ENCODE peak calls at places on chromosomes 2 and 18, in four cellular contexts. S is transverse colon, G is stomach, Y is tibial nerve. U is an unnamed sample.

GRCh38 chr18:76252880-76253279 is 242.2 kb downstream of the ZNF516 start:
- DNase-seq in Y (no peak), S (no peak), G (no peak), U (no peak)

GRCh38 chr2:102046135-102046901 is 54.6 kb downstream of the IL1R2 start:
- DNase-seq in G (no peak), S (no peak), Y (no peak), U (no peak)

GRCh38 chr2:237024255-237024654 is 61.4 kb upstream of the COPS8 start:
- DNase-seq in S (no peak), Y (no peak), G (no peak), U (no peak)

GRCh38 chr2:10884530-10885478 is 26.9 kb upstream of the KCNF1 start:
- DNase-seq in S (no peak), Y (no peak), G (no peak), U (no peak)

GRCh38 chr2:224369028-224369632 is 32.8 kb downstream of the FAM124B start:
- DNase-seq in G (no peak), S (no peak), Y (no peak), U (no peak)

GRCh38 chr2:167140767-167141166 is 252.5 kb downstream of the XIRP2 start:
- DNase-seq in G (no peak), S (no peak), Y (no peak), U (no peak)

GRCh38 chr2:225893151-225893550 is 493.6 kb downstream of the NYAP2 start:
- DNase-seq in S (no peak), Y (no peak), G (no peak), U (no peak)

GRCh38 chr2:199085201-199085750 is 372.5 kb downstream of the SATB2 start:
- DNase-seq in Y (no peak), S (no peak), G (no peak), U (no peak)

GRCh38 chr2:18055290-18055689 is 176.8 kb downstream of the KCNS3 start:
- DNase-seq in S (no peak), G (no peak), Y (no peak), U (no peak)

GRCh38 chr2:143850084-143850483 is 669.8 kb downstream of the ZEB2 start:
- DNase-seq in S (no peak), G (no peak), Y (no peak), U (no peak)

GRCh38 chr18:25786778-25787177 is 303.6 kb downstream of the SS18 start:
- DNase-seq in S (no peak), G (no peak), Y (no peak), U (no peak)

GRCh38 chr2:106552966-106553365 is 65.8 kb downstream of the CD8B2 start:
- DNase-seq in S (no peak), Y (no peak), G (no peak), U (no peak)

GRCh38 chr2:46311651-46312223 is 14.5 kb downstream of the EPAS1 start:
- DNase-seq in Y (no peak), G (no peak), S (no peak), U (no peak)

GRCh38 chr2:71291398-71291797 is 40.2 kb upstream of the ZNF638 start:
- DNase-seq in S (no peak), Y (no peak), G (no peak), U (no peak)

GRCh38 chr2:109624339-109624738 is 10.2 kb downstream of the SOWAHC start:
- DNase-seq in Y (no peak), G (no peak), S (no peak), U (no peak)

GRCh38 chr18:44500820-44501670 is 179.6 kb upstream of the SETBP1 start:
- DNase-seq in Y (no peak), S (no peak), G (no peak), U (no peak)

GRCh38 chr2:100799701-100800100 is 20.2 kb upstream of the NPAS2 start:
- DNase-seq in G (no peak), Y (no peak), S (no peak), U (no peak)

DNA sequence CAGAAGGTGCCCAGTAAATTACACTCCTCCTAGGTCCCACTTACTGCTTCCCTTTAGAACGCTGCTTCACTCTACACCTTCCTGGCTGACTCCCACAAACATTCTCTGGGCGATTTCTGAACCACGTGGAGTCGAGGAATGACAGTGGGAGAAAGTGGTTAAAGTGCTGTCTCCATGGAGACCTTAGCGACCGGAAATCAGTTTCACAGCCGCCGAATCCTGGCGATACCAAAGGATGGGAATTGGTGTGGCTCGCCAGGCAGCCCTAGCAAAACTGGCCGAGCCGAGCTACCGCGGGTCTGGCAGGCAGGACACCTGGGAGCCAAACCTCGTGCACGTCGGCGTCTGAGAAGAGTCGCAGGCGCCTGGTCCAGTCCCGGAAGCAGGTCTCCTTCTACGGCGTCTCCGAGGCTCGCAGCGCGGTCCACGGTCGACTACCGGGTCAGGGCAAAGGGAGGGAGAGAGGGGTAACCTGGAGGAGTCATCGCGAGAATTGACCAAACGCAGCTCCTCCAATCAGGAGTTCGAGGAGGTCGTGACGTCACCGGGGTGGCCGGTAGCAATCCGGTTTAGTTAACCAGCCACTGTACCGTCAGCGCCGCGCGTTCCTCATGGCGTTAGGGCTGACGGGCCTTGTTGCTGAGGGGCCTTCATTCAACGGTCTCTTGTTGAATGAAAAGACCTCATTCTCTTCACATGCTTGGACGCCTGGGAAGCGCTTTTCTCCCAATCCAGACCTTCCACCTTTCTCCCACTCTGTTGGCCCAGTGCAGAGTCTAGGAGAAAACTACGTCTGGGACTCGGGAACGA is at the start of gene THADA:
- DNase-seq in Y (peak; percentile 98), G (peak; percentile 99), S (peak; percentile 100), U (peak; percentile 98)
- TF ChIP-seq EP300 in Y (peak; percentile 54), G (no peak), S (no peak), U (no peak)

GRCh38 chr2:108535380-108535677 is 1.1 kb downstream of the LIMS1 start:
- DNase-seq in G (no peak), Y (no peak), S (no peak), U (no peak)

GRCh38 chr2:108531674-108532055 is 2.6 kb upstream of the LIMS1 start:
- DNase-seq in Y (no peak), S (no peak), G (no peak), U (no peak)

GRCh38 chr2:108536133-108536780 is 2.0 kb downstream of the LIMS1 start:
- DNase-seq in G (no peak), Y (no peak), S (no peak), U (no peak)

GRCh38 chr2:108534577-108535379 is 508 bp downstream of the LIMS1 start:
- DNase-seq in G (peak; percentile 40), Y (no peak), S (peak; percentile 47), U (peak; percentile 44)

DNA sequence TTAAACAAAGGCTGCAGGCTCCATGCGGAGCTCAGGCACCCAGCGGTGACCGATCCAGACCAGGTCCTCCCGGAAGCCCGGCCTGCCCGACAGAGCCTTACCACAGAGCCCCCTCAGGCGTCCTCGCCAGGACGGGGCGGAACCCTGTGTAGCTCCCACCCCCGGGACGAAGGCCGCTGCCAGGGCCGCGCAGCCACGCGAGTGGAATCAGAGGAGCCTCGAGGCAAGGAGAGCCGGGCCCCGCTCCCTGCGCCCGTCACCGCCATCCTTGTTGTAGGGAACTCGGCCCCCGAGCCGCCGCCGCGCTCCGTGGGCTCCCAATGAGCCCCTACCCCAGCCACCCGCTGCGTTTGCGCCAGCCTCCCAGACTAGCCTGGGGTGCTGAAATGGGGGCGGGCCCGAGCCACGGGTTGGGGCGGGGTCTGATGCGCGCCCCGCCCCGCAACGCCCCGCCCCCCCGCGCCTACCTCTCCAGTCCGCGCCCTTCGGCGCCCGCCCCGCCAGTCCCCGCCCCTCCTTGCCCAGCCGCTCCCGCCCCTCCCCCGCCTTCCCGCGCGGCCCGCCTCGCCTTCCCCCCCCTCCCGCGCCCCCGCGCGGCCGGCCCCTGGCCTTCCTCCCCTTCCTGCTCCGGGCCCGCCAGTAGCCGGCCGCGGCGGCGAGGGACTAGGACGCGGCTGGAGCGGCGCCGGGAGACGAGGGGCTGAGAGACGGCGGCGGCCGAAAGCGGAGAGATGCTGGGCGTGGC is at the start of gene LIMS1:
- DNase-seq in Y (peak; percentile 85), G (peak; percentile 93), S (peak; percentile 93), U (peak; percentile 93)
- TF ChIP-seq POLR2A in Y (peak; percentile 86), G (peak; percentile 37), S (peak; percentile 82), U (peak; percentile 82)

GRCh38 chr2:146964494-146964893 is 880.3 kb upstream of the ACVR2A start:
- DNase-seq in S (no peak), G (no peak), Y (no peak), U (no peak)
- H3K4me1 ChIP-seq in S (no peaks in the 10 kb centered on the region), G (no peaks in the 10 kb centered on the region), Y (no peaks in the 10 kb centered on the region), U (no peaks in the 10 kb centered on the region)

DNA sequence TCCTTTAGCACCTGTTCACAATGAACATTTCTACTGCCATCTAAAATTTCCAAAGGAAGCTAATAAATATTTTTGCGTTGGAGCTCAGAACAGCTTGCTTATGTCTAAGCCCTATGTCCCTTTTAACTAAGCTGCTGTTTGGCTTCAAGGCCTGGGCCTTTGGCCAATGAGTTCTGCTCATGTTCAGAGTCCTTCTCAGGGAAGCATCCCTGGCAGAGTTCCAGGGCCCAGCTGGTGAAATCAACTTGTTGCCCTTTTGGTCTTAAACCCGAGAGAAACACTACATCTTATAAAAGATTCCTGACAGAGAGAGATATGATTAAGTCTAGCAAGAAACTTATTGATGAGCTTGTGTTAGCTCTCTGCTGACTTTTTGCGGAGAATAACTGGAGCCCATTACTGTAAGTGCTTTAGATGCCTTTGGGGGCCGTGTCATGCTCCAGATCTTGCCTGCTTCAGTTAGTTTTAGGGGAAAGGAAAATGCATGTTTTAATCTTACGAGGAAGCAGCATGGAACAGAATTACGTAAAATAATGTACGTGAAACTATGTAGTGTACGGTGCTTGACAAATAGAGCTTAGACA is 102.5 kb upstream of the NOSTRIN start:
- DNase-seq in Y (peak; percentile 82), S (peak; percentile 88), G (peak; percentile 72), U (peak; percentile 98)
- TF ChIP-seq EP300 in Y (no peak), S (peak; percentile 42), G (no peak), U (no peak)